ENCODE peak calls at places on chromosome 3, in seven cellular contexts. One of them, this sample, is unnamed.

GRCh38 chr3:38099518-38099917 is 37.4 kb downstream of the ACAA1 start:
- DNase-seq in breast epithelium: no peak
- DNase-seq in cardiac fibroblast: no peak
- DNase-seq in GM06990: no peak
- DNase-seq in left ventricle myocardium inferior: no peak
- DNase-seq in CD8-positive, alpha-beta memory T cell: no peak
- DNase-seq in AG04450: no peak
- DNase-seq in this sample: no peak

GRCh38 chr3:126117212-126117611 is 33.3 kb upstream of the SLC41A3 start:
- DNase-seq in breast epithelium: no peak
- DNase-seq in cardiac fibroblast: no peak
- DNase-seq in GM06990: no peak
- DNase-seq in left ventricle myocardium inferior: no peak
- DNase-seq in CD8-positive, alpha-beta memory T cell: no peak
- DNase-seq in AG04450: no peak
- DNase-seq in this sample: no peak

GRCh38 chr3:10783360-10784346 is 32.4 kb upstream of the SLC6A11 start:
- DNase-seq in breast epithelium: no peak
- DNase-seq in cardiac fibroblast: peak
- DNase-seq in GM06990: no peak
- DNase-seq in left ventricle myocardium inferior: no peak
- DNase-seq in CD8-positive, alpha-beta memory T cell: peak
- DNase-seq in AG04450: no peak
- DNase-seq in this sample: no peak

GRCh38 chr3:62611541-62612240 is 238.3 kb upstream of the FEZF2 start:
- DNase-seq in breast epithelium: no peak
- DNase-seq in cardiac fibroblast: peak
- DNase-seq in GM06990: no peak
- DNase-seq in left ventricle myocardium inferior: no peak
- DNase-seq in CD8-positive, alpha-beta memory T cell: no peak
- DNase-seq in AG04450: no peak
- DNase-seq in this sample: peak

GRCh38 chr3:196979545-196979944 is 10.9 kb upstream of the PIGZ start:
- DNase-seq in breast epithelium: no peak
- DNase-seq in cardiac fibroblast: peak
- DNase-seq in GM06990: no peak
- DNase-seq in left ventricle myocardium inferior: no peak
- DNase-seq in CD8-positive, alpha-beta memory T cell: no peak
- DNase-seq in AG04450: no peak
- DNase-seq in this sample: peak

GRCh38 chr3:127822836-127823589 is 698 bp upstream of the MGLL start:
- DNase-seq in breast epithelium: no peak
- DNase-seq in cardiac fibroblast: peak
- DNase-seq in GM06990: peak
- DNase-seq in left ventricle myocardium inferior: peak
- DNase-seq in CD8-positive, alpha-beta memory T cell: no peak
- DNase-seq in AG04450: no peak
- DNase-seq in this sample: no peak

GRCh38 chr3:142501004-142501926 is 53.4 kb upstream of the XRN1 start:
- DNase-seq in breast epithelium: no peak
- DNase-seq in cardiac fibroblast: peak
- DNase-seq in GM06990: no peak
- DNase-seq in left ventricle myocardium inferior: no peak
- DNase-seq in CD8-positive, alpha-beta memory T cell: no peak
- DNase-seq in AG04450: peak
- DNase-seq in this sample: peak

GRCh38 chr3:70885636-70886035 is 573.2 kb upstream of the MDFIC2 start:
- DNase-seq in breast epithelium: no peak
- DNase-seq in cardiac fibroblast: no peak
- DNase-seq in GM06990: no peak
- DNase-seq in left ventricle myocardium inferior: no peak
- DNase-seq in CD8-positive, alpha-beta memory T cell: no peak
- DNase-seq in AG04450: no peak
- DNase-seq in this sample: no peak

GRCh38 chr3:131231710-131232348 is 149.7 kb upstream of the NUDT16 start:
- DNase-seq in breast epithelium: no peak
- DNase-seq in cardiac fibroblast: peak
- DNase-seq in GM06990: no peak
- DNase-seq in left ventricle myocardium inferior: no peak
- DNase-seq in CD8-positive, alpha-beta memory T cell: no peak
- DNase-seq in AG04450: no peak
- DNase-seq in this sample: peak

GRCh38 chr3:197550489-197550888 is 5.3 kb downstream of the BDH1 start:
- DNase-seq in breast epithelium: no peak
- DNase-seq in cardiac fibroblast: no peak
- DNase-seq in GM06990: no peak
- DNase-seq in left ventricle myocardium inferior: no peak
- DNase-seq in CD8-positive, alpha-beta memory T cell: no peak
- DNase-seq in AG04450: no peak
- DNase-seq in this sample: no peak

GRCh38 chr3:35065891-35066290 is 573.4 kb upstream of the ARPP21 start:
- DNase-seq in breast epithelium: no peak
- DNase-seq in cardiac fibroblast: no peak
- DNase-seq in GM06990: no peak
- DNase-seq in left ventricle myocardium inferior: no peak
- DNase-seq in CD8-positive, alpha-beta memory T cell: no peak
- DNase-seq in AG04450: no peak
- DNase-seq in this sample: no peak

GRCh38 chr3:71547254-71548198 is 36.0 kb downstream of the FOXP1 start:
- DNase-seq in breast epithelium: no peak
- DNase-seq in cardiac fibroblast: peak
- DNase-seq in GM06990: no peak
- DNase-seq in left ventricle myocardium inferior: no peak
- DNase-seq in CD8-positive, alpha-beta memory T cell: no peak
- DNase-seq in AG04450: no peak
- DNase-seq in this sample: no peak

GRCh38 chr3:58529516-58530353 is 7.3 kb downstream of the ACOX2 start:
- DNase-seq in breast epithelium: no peak
- DNase-seq in cardiac fibroblast: peak
- DNase-seq in GM06990: no peak
- DNase-seq in left ventricle myocardium inferior: no peak
- DNase-seq in CD8-positive, alpha-beta memory T cell: no peak
- DNase-seq in AG04450: no peak
- DNase-seq in this sample: no peak

GRCh38 chr3:29758108-29759020 is 477.5 kb downstream of the RBMS3 start:
- DNase-seq in breast epithelium: no peak
- DNase-seq in cardiac fibroblast: peak
- DNase-seq in GM06990: no peak
- DNase-seq in left ventricle myocardium inferior: no peak
- DNase-seq in CD8-positive, alpha-beta memory T cell: no peak
- DNase-seq in AG04450: peak
- DNase-seq in this sample: peak

GRCh38 chr3:43539321-43539720 is 82.5 kb downstream of the ANO10 start:
- DNase-seq in breast epithelium: no peak
- DNase-seq in cardiac fibroblast: no peak
- DNase-seq in GM06990: no peak
- DNase-seq in left ventricle myocardium inferior: no peak
- DNase-seq in CD8-positive, alpha-beta memory T cell: no peak
- DNase-seq in AG04450: no peak
- DNase-seq in this sample: no peak

GRCh38 chr3:4984511-4984864 is 5.3 kb downstream of the BHLHE40 start:
- DNase-seq in breast epithelium: no peak
- DNase-seq in cardiac fibroblast: peak
- DNase-seq in GM06990: no peak
- DNase-seq in left ventricle myocardium inferior: no peak
- DNase-seq in CD8-positive, alpha-beta memory T cell: no peak
- DNase-seq in AG04450: no peak
- DNase-seq in this sample: no peak

GRCh38 chr3:4985330-4986174 is 6.3 kb downstream of the BHLHE40 start:
- DNase-seq in breast epithelium: peak
- DNase-seq in cardiac fibroblast: peak
- DNase-seq in GM06990: no peak
- DNase-seq in left ventricle myocardium inferior: no peak
- DNase-seq in CD8-positive, alpha-beta memory T cell: no peak
- DNase-seq in AG04450: no peak
- DNase-seq in this sample: peak

GRCh38 chr3:4986611-4987373 is 7.6 kb downstream of the BHLHE40 start:
- DNase-seq in breast epithelium: peak
- DNase-seq in cardiac fibroblast: peak
- DNase-seq in GM06990: peak
- DNase-seq in left ventricle myocardium inferior: peak
- DNase-seq in CD8-positive, alpha-beta memory T cell: peak
- DNase-seq in AG04450: peak
- DNase-seq in this sample: peak

GRCh38 chr3:4987374-4988296 is 8.4 kb downstream of the BHLHE40 start:
- DNase-seq in breast epithelium: no peak
- DNase-seq in cardiac fibroblast: no peak
- DNase-seq in GM06990: no peak
- DNase-seq in left ventricle myocardium inferior: no peak
- DNase-seq in CD8-positive, alpha-beta memory T cell: no peak
- DNase-seq in AG04450: no peak
- DNase-seq in this sample: no peak

DNA sequence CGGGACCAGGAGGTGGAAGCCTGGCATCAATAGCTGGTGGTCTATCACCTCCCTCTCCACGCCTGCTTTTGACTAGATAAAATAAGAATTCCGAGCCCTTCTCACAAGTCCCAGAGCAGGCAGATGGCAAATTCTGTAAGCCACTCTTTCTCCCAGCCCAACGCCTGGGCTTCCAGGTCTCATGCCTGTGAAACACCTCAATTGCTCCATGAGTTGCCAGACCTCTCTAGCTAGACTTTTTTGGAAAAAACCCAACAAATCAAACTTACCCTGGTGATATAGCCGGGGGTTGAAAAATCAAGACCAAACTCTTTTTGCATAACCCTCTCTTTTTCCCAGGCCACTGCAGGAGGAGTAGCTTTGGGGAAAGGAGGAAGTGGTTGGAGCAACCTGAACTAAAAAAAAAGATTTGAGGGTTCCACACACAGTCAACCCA is 7.0 kb downstream of the BHLHE40 start:
- DNase-seq in breast epithelium: no peak
- DNase-seq in cardiac fibroblast: no peak
- DNase-seq in GM06990: no peak
- DNase-seq in left ventricle myocardium inferior: no peak
- DNase-seq in CD8-positive, alpha-beta memory T cell: no peak
- DNase-seq in AG04450: no peak
- DNase-seq in this sample: no peak
- H3K4me3 ChIP-seq in breast epithelium: peak
- H3K4me3 ChIP-seq in cardiac fibroblast: no peak
- H3K4me3 ChIP-seq in GM06990: peak
- H3K4me3 ChIP-seq in left ventricle myocardium inferior: peak
- H3K4me3 ChIP-seq in CD8-positive, alpha-beta memory T cell: peak
- H3K4me3 ChIP-seq in AG04450: peak
- H3K4me3 ChIP-seq in this sample: peak

GRCh38 chr3:49413338-49413734 is 1.1 kb downstream of the TCTA start:
- DNase-seq in breast epithelium: no peak
- DNase-seq in cardiac fibroblast: no peak
- DNase-seq in GM06990: no peak
- DNase-seq in left ventricle myocardium inferior: no peak
- DNase-seq in CD8-positive, alpha-beta memory T cell: no peak
- DNase-seq in AG04450: no peak
- DNase-seq in this sample: no peak
- H3K4me3 ChIP-seq in breast epithelium: peak
- H3K4me3 ChIP-seq in cardiac fibroblast: peak
- H3K4me3 ChIP-seq in GM06990: peak
- H3K4me3 ChIP-seq in left ventricle myocardium inferior: peak
- H3K4me3 ChIP-seq in CD8-positive, alpha-beta memory T cell: peak
- H3K4me3 ChIP-seq in AG04450: peak
- H3K4me3 ChIP-seq in this sample: peak

GRCh38 chr3:183517656-183518055 is 37.9 kb downstream of the KLHL6 start:
- DNase-seq in breast epithelium: no peak
- DNase-seq in cardiac fibroblast: no peak
- DNase-seq in GM06990: no peak
- DNase-seq in left ventricle myocardium inferior: no peak
- DNase-seq in CD8-positive, alpha-beta memory T cell: no peak
- DNase-seq in AG04450: no peak
- DNase-seq in this sample: no peak
- H3K4me3 ChIP-seq in breast epithelium: no peak
- H3K4me3 ChIP-seq in cardiac fibroblast: no peak
- H3K4me3 ChIP-seq in GM06990: no peak
- H3K4me3 ChIP-seq in left ventricle myocardium inferior: no peak
- H3K4me3 ChIP-seq in CD8-positive, alpha-beta memory T cell: no peak
- H3K4me3 ChIP-seq in AG04450: no peak
- H3K4me3 ChIP-seq in this sample: no peak

GRCh38 chr3:159929894-159930235 is 58.8 kb upstream of the IL12A start:
- DNase-seq in breast epithelium: no peak
- DNase-seq in cardiac fibroblast: no peak
- DNase-seq in GM06990: no peak
- DNase-seq in left ventricle myocardium inferior: no peak
- DNase-seq in CD8-positive, alpha-beta memory T cell: no peak
- DNase-seq in AG04450: no peak
- DNase-seq in this sample: no peak
- H3K4me3 ChIP-seq in breast epithelium: no peak
- H3K4me3 ChIP-seq in cardiac fibroblast: no peak
- H3K4me3 ChIP-seq in GM06990: no peak
- H3K4me3 ChIP-seq in left ventricle myocardium inferior: no peak
- H3K4me3 ChIP-seq in CD8-positive, alpha-beta memory T cell: no peak
- H3K4me3 ChIP-seq in AG04450: no peak
- H3K4me3 ChIP-seq in this sample: no peak

GRCh38 chr3:45027406-45027805 is 1.3 kb downstream of the CLEC3B start:
- DNase-seq in breast epithelium: no peak
- DNase-seq in cardiac fibroblast: no peak
- DNase-seq in GM06990: no peak
- DNase-seq in left ventricle myocardium inferior: no peak
- DNase-seq in CD8-positive, alpha-beta memory T cell: no peak
- DNase-seq in AG04450: no peak
- DNase-seq in this sample: no peak

GRCh38 chr3:45023675-45024074 is 2.4 kb upstream of the CLEC3B start:
- DNase-seq in breast epithelium: no peak
- DNase-seq in cardiac fibroblast: no peak
- DNase-seq in GM06990: no peak
- DNase-seq in left ventricle myocardium inferior: no peak
- DNase-seq in CD8-positive, alpha-beta memory T cell: no peak
- DNase-seq in AG04450: no peak
- DNase-seq in this sample: no peak

GRCh38 chr3:45026957-45027356 is 854 bp downstream of the CLEC3B start:
- DNase-seq in breast epithelium: no peak
- DNase-seq in cardiac fibroblast: peak
- DNase-seq in GM06990: no peak
- DNase-seq in left ventricle myocardium inferior: peak
- DNase-seq in CD8-positive, alpha-beta memory T cell: no peak
- DNase-seq in AG04450: no peak
- DNase-seq in this sample: no peak

GRCh38 chr3:45024601-45025262 is 1.4 kb upstream of the CLEC3B start:
- DNase-seq in breast epithelium: no peak
- DNase-seq in cardiac fibroblast: no peak
- DNase-seq in GM06990: no peak
- DNase-seq in left ventricle myocardium inferior: no peak
- DNase-seq in CD8-positive, alpha-beta memory T cell: no peak
- DNase-seq in AG04450: no peak
- DNase-seq in this sample: no peak

GRCh38 chr3:45026038-45026437 is at the start of gene CLEC3B:
- DNase-seq in breast epithelium: peak
- DNase-seq in cardiac fibroblast: peak
- DNase-seq in GM06990: no peak
- DNase-seq in left ventricle myocardium inferior: peak
- DNase-seq in CD8-positive, alpha-beta memory T cell: no peak
- DNase-seq in AG04450: no peak
- DNase-seq in this sample: peak
- H3K4me3 ChIP-seq in breast epithelium: peak
- H3K4me3 ChIP-seq in cardiac fibroblast: no peak
- H3K4me3 ChIP-seq in GM06990: no peak
- H3K4me3 ChIP-seq in left ventricle myocardium inferior: peak
- H3K4me3 ChIP-seq in CD8-positive, alpha-beta memory T cell: no peak
- H3K4me3 ChIP-seq in AG04450: peak
- H3K4me3 ChIP-seq in this sample: peak

GRCh38 chr3:186608624-186609215 is 4.1 kb upstream of the AHSG start:
- DNase-seq in breast epithelium: no peak
- DNase-seq in cardiac fibroblast: no peak
- DNase-seq in GM06990: no peak
- DNase-seq in left ventricle myocardium inferior: no peak
- DNase-seq in CD8-positive, alpha-beta memory T cell: no peak
- DNase-seq in AG04450: no peak
- DNase-seq in this sample: no peak
- H3K4me3 ChIP-seq in breast epithelium: no peak
- H3K4me3 ChIP-seq in cardiac fibroblast: no peak
- H3K4me3 ChIP-seq in GM06990: no peak
- H3K4me3 ChIP-seq in left ventricle myocardium inferior: no peak
- H3K4me3 ChIP-seq in CD8-positive, alpha-beta memory T cell: no peak
- H3K4me3 ChIP-seq in AG04450: no peak
- H3K4me3 ChIP-seq in this sample: no peak

This sample was measured in skeletal muscle cell.